ENCODE peak calls at places on chromosomes 6 and 20, in four cellular contexts. D is upper lobe of right lung, Z is uterus, X is endodermal cell. T is an unnamed sample.
A peak's percentile ranks its signal among the peaks of the same experiment; 100 is the strongest.

GRCh38 chr20:37990571-37991151 is 42.6 kb downstream of the TTI1 start:
- DNase-seq in D (peak; percentile 80), Z (no peak), X (no peak), T (peak; percentile 71)

GRCh38 chr6:75188221-75188620 is 17.6 kb downstream of the COL12A1 start:
- DNase-seq in D (no peak), Z (no peak), X (no peak), T (no peak)

GRCh38 chr6:46704562-46704961 is 16.9 kb downstream of the TDRD6 start:
- DNase-seq in D (no peak), Z (no peak), X (no peak), T (no peak)

GRCh38 chr20:26163890-26164289 is 467.2 kb upstream of the ZNF337 start:
- DNase-seq in D (no peak), Z (no peak), X (no peak), T (no peak)

GRCh38 chr6:1792989-1793388 is 183.3 kb downstream of the FOXC1 start:
- DNase-seq in D (no peak), Z (no peak), X (peak; percentile 80), T (no peak)

GRCh38 chr6:158037021-158037420 is 55.4 kb downstream of the SYNJ2 start:
- DNase-seq in D (peak; percentile 27), Z (no peak), X (no peak), T (peak; percentile 7)

GRCh38 chr6:79946242-79946641 is 1.1 kb downstream of the ELOVL4 start:
- DNase-seq in D (no peak), Z (no peak), X (peak; percentile 67), T (no peak)

GRCh38 chr6:25170640-25171039 is 108.5 kb upstream of the CARMIL1 start:
- DNase-seq in D (no peak), Z (no peak), X (no peak), T (no peak)

GRCh38 chr20:35006009-35006408 is 50.3 kb downstream of the MYH7B start:
- DNase-seq in D (peak; percentile 53), Z (no peak), X (peak; percentile 25), T (no peak)

GRCh38 chr6:87291879-87292278 is 30.5 kb upstream of the SMIM8 start:
- DNase-seq in D (no peak), Z (no peak), X (no peak), T (no peak)

GRCh38 chr6:163837681-163838431 is 423.3 kb downstream of the QKI start:
- DNase-seq in D (no peak), Z (no peak), X (peak; percentile 55), T (peak; percentile 23)

GRCh38 chr6:129498950-129499870 is 210.8 kb downstream of the ARHGAP18 start:
- DNase-seq in D (no peak), Z (no peak), X (peak; percentile 54), T (no peak)

GRCh38 chr6:56220078-56220477 is 27.3 kb downstream of the COL21A1 start:
- DNase-seq in D (no peak), Z (no peak), X (no peak), T (no peak)

GRCh38 chr6:164108092-164108491 is 693.6 kb downstream of the QKI start:
- DNase-seq in D (no peak), Z (no peak), X (no peak), T (no peak)

GRCh38 chr20:62143976-62144825 is 632 bp downstream of the SS18L1 start:
- DNase-seq in D (peak; percentile 86), Z (peak; percentile 42), X (peak; percentile 78), T (peak; percentile 66)

GRCh38 chr6:149026530-149026942 is 279.7 kb downstream of the UST start:
- DNase-seq in D (no peak), Z (no peak), X (peak; percentile 76), T (no peak)
- H3K4me3 ChIP-seq in D (no peak overlapping the region), Z (no peak overlapping the region), X (no peak overlapping the region), T (no peak overlapping the region)

GRCh38 chr20:17965042-17965697 is 3.4 kb downstream of the SNX5 start:
- DNase-seq in D (no peak), Z (no peak), X (no peak), T (no peak)
- H3K4me1 ChIP-seq in D (peaks cover 69% of the 10 kb centered on the region), Z (peaks cover 4% of the 10 kb centered on the region), X (peaks cover 21% of the 10 kb centered on the region), T (peaks cover 92% of the 10 kb centered on the region)

GRCh38 chr20:1830240-1830639 is 65.0 kb upstream of the SIRPA start:
- DNase-seq in D (no peak), Z (no peak), X (peak; percentile 66), T (peak; percentile 82)

GRCh38 chr20:1827510-1827973 is 67.7 kb upstream of the SIRPA start:
- DNase-seq in D (no peak), Z (no peak), X (no peak), T (no peak)

GRCh38 chr20:1829531-1829930 is 65.7 kb upstream of the SIRPA start:
- DNase-seq in D (no peak), Z (no peak), X (no peak), T (no peak)

GRCh38 chr20:1827974-1828785 is 67.0 kb upstream of the SIRPA start:
- DNase-seq in D (no peak), Z (no peak), X (no peak), T (peak; percentile 70)

GRCh38 chr20:1828786-1829131 is 66.4 kb upstream of the SIRPA start:
- DNase-seq in D (no peak), Z (no peak), X (no peak), T (no peak)
- H3K27ac ChIP-seq in D (no peak overlapping the region), Z (no peak overlapping the region), X (peak overlapping the region; percentile 90), T (peak overlapping the region; percentile 69)

GRCh38 chr6:15242937-15243614 is 2.8 kb upstream of the JARID2 start:
- DNase-seq in D (peak; percentile 15), Z (no peak), X (peak; percentile 65), T (no peak)
- H3K4me3 ChIP-seq in D (no peak overlapping the region), Z (no peak overlapping the region), X (peak overlapping the region; percentile 100), T (no peak overlapping the region)

DNA sequence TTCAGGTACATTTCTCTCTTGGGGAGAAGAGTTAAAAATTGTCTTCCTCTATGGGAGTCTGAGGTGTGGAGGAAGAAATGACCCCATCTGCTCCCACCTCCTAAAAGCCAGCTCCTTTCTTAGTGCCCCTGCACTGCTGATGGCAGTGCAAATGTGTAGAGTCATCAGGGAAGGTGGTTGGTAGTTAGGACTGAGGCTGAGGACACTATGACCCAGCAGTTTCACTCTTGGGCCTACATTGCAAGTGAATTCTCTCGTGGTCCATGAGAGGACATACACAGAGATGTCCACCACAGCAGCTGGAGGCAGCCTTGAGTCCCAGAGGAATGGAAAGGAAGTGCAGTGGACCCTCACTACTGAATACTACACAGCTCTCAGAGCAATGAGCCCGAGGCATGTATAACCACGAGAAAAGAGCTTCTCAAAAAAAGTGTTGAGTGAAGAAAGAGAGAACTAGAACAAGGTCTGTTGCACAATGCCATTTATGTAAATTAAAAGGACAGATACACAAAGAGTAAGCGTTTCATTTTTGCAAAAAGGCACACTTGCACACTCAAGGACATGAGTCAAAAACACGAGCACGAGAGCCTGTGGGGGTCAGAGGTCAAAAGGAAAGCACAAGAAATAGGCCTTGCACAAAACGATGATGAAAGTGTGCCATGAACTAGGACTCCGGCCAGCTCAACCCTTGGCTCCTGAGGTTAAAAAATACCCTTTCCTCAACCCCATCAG is 308.2 kb upstream of the PRND start:
- DNase-seq in D (no peak), Z (no peak), X (no peak), T (no peak)
- H3K4me1 ChIP-seq in D (peaks cover 3% of the 10 kb centered on the region), Z (no peaks in the 10 kb centered on the region), X (no peaks in the 10 kb centered on the region), T (no peaks in the 10 kb centered on the region)

GRCh38 chr20:39266989-39267388 is 304.8 kb downstream of the DHX35 start:
- DNase-seq in D (no peak), Z (no peak), X (no peak), T (no peak)

GRCh38 chr20:39269031-39269461 is 306.9 kb downstream of the DHX35 start:
- DNase-seq in D (peak; percentile 76), Z (peak; percentile 35), X (peak; percentile 94), T (peak; percentile 51)

GRCh38 chr20:39271205-39271604 is 309.1 kb downstream of the DHX35 start:
- DNase-seq in D (peak; percentile 56), Z (no peak), X (peak; percentile 68), T (peak; percentile 44)

GRCh38 chr20:39268566-39268965 is 306.4 kb downstream of the DHX35 start:
- DNase-seq in D (no peak), Z (no peak), X (peak; percentile 47), T (no peak)

GRCh38 chr20:39269493-39270217 is 307.5 kb downstream of the DHX35 start:
- DNase-seq in D (no peak), Z (no peak), X (no peak), T (no peak)
- H3K27ac ChIP-seq in D (no peak overlapping the region), Z (no peak overlapping the region), X (no peak overlapping the region), T (peak overlapping the region; percentile 46)

T was measured in left ventricle myocardium inferior.